ENCODE peak calls at places on chromosomes 11 and 22, in eight cellular contexts. One of them, this sample, is unnamed.

GRCh38 chr22:40898850-40899357 is 37.0 kb upstream of the DNAJB7 start:
- DNase-seq in brain microvascular endothelial cell: peak
- DNase-seq in PC-9: peak
- DNase-seq in NCI-H2029: no peak
- DNase-seq in CD8-positive, alpha-beta memory T cell: peak
- DNase-seq in stromal cell of bone marrow: peak
- DNase-seq in ovary: no peak
- DNase-seq in stimulated activated CD8-positive, alpha-beta memory T cell treated with anti-CD3 and anti-CD28 coated beads, Interleukin-7, amount 100 ng/mL, for 24 hours: no peak
- DNase-seq in this sample: peak

GRCh38 chr11:134544095-134544815 is 132.2 kb upstream of the B3GAT1 start:
- DNase-seq in brain microvascular endothelial cell: no peak
- DNase-seq in stimulated activated CD8-positive, alpha-beta memory T cell treated with anti-CD3 and anti-CD28 coated beads, Interleukin-7, amount 100 ng/mL, for 24 hours: no peak
- DNase-seq in NCI-H2029: no peak
- DNase-seq in ovary: no peak
- DNase-seq in stromal cell of bone marrow: no peak
- DNase-seq in CD8-positive, alpha-beta memory T cell: no peak
- DNase-seq in PC-9: no peak
- DNase-seq in this sample: no peak

GRCh38 chr22:19795617-19796008 is 35.0 kb downstream of the TBX1 start:
- DNase-seq in stromal cell of bone marrow: peak
- DNase-seq in brain microvascular endothelial cell: no peak
- DNase-seq in stimulated activated CD8-positive, alpha-beta memory T cell treated with anti-CD3 and anti-CD28 coated beads, Interleukin-7, amount 100 ng/mL, for 24 hours: no peak
- DNase-seq in CD8-positive, alpha-beta memory T cell: no peak
- DNase-seq in PC-9: no peak
- DNase-seq in ovary: no peak
- DNase-seq in NCI-H2029: no peak
- DNase-seq in this sample: no peak

GRCh38 chr22:47718337-47718736 is 955.9 kb downstream of the TBC1D22A start:
- DNase-seq in stimulated activated CD8-positive, alpha-beta memory T cell treated with anti-CD3 and anti-CD28 coated beads, Interleukin-7, amount 100 ng/mL, for 24 hours: no peak
- DNase-seq in ovary: no peak
- DNase-seq in NCI-H2029: no peak
- DNase-seq in stromal cell of bone marrow: no peak
- DNase-seq in brain microvascular endothelial cell: no peak
- DNase-seq in PC-9: no peak
- DNase-seq in CD8-positive, alpha-beta memory T cell: no peak
- DNase-seq in this sample: no peak

GRCh38 chr11:93747122-93747521 is 5.7 kb downstream of the C11orf54 start:
- DNase-seq in ovary: no peak
- DNase-seq in stimulated activated CD8-positive, alpha-beta memory T cell treated with anti-CD3 and anti-CD28 coated beads, Interleukin-7, amount 100 ng/mL, for 24 hours: no peak
- DNase-seq in NCI-H2029: no peak
- DNase-seq in stromal cell of bone marrow: no peak
- DNase-seq in brain microvascular endothelial cell: no peak
- DNase-seq in PC-9: no peak
- DNase-seq in CD8-positive, alpha-beta memory T cell: no peak
- DNase-seq in this sample: no peak

GRCh38 chr11:45457649-45458048 is 171.5 kb upstream of the SYT13 start:
- DNase-seq in stromal cell of bone marrow: peak
- DNase-seq in brain microvascular endothelial cell: peak
- DNase-seq in ovary: no peak
- DNase-seq in NCI-H2029: no peak
- DNase-seq in PC-9: no peak
- DNase-seq in CD8-positive, alpha-beta memory T cell: no peak
- DNase-seq in stimulated activated CD8-positive, alpha-beta memory T cell treated with anti-CD3 and anti-CD28 coated beads, Interleukin-7, amount 100 ng/mL, for 24 hours: no peak
- DNase-seq in this sample: no peak

GRCh38 chr11:17405232-17406005 is 17.0 kb upstream of the KCNJ11 start:
- DNase-seq in NCI-H2029: peak
- DNase-seq in stimulated activated CD8-positive, alpha-beta memory T cell treated with anti-CD3 and anti-CD28 coated beads, Interleukin-7, amount 100 ng/mL, for 24 hours: no peak
- DNase-seq in brain microvascular endothelial cell: peak
- DNase-seq in PC-9: no peak
- DNase-seq in stromal cell of bone marrow: peak
- DNase-seq in ovary: no peak
- DNase-seq in CD8-positive, alpha-beta memory T cell: no peak
- DNase-seq in this sample: peak

GRCh38 chr22:44050766-44051747 is 27.0 kb downstream of the PARVB start:
- DNase-seq in ovary: no peak
- DNase-seq in PC-9: no peak
- DNase-seq in brain microvascular endothelial cell: no peak
- DNase-seq in stimulated activated CD8-positive, alpha-beta memory T cell treated with anti-CD3 and anti-CD28 coated beads, Interleukin-7, amount 100 ng/mL, for 24 hours: no peak
- DNase-seq in NCI-H2029: no peak
- DNase-seq in stromal cell of bone marrow: no peak
- DNase-seq in CD8-positive, alpha-beta memory T cell: no peak
- DNase-seq in this sample: no peak

GRCh38 chr22:48718818-48719500 is 1108.7 kb downstream of the BRD1 start:
- DNase-seq in PC-9: no peak
- DNase-seq in stromal cell of bone marrow: no peak
- DNase-seq in stimulated activated CD8-positive, alpha-beta memory T cell treated with anti-CD3 and anti-CD28 coated beads, Interleukin-7, amount 100 ng/mL, for 24 hours: no peak
- DNase-seq in ovary: no peak
- DNase-seq in CD8-positive, alpha-beta memory T cell: no peak
- DNase-seq in brain microvascular endothelial cell: no peak
- DNase-seq in NCI-H2029: no peak
- DNase-seq in this sample: no peak

GRCh38 chr11:100080821-100081220 is 606.3 kb upstream of the ARHGAP42 start:
- DNase-seq in stimulated activated CD8-positive, alpha-beta memory T cell treated with anti-CD3 and anti-CD28 coated beads, Interleukin-7, amount 100 ng/mL, for 24 hours: no peak
- DNase-seq in stromal cell of bone marrow: no peak
- DNase-seq in PC-9: no peak
- DNase-seq in CD8-positive, alpha-beta memory T cell: no peak
- DNase-seq in NCI-H2029: no peak
- DNase-seq in ovary: no peak
- DNase-seq in brain microvascular endothelial cell: no peak
- DNase-seq in this sample: no peak

GRCh38 chr22:43827926-43828710 is 16.0 kb upstream of the EFCAB6 start:
- DNase-seq in stimulated activated CD8-positive, alpha-beta memory T cell treated with anti-CD3 and anti-CD28 coated beads, Interleukin-7, amount 100 ng/mL, for 24 hours: no peak
- DNase-seq in ovary: no peak
- DNase-seq in stromal cell of bone marrow: no peak
- DNase-seq in brain microvascular endothelial cell: no peak
- DNase-seq in NCI-H2029: no peak
- DNase-seq in PC-9: no peak
- DNase-seq in CD8-positive, alpha-beta memory T cell: no peak
- DNase-seq in this sample: no peak

GRCh38 chr11:34161812-34162506 is 56.5 kb downstream of the NAT10 start:
- DNase-seq in brain microvascular endothelial cell: peak
- DNase-seq in ovary: no peak
- DNase-seq in PC-9: peak
- DNase-seq in stromal cell of bone marrow: no peak
- DNase-seq in CD8-positive, alpha-beta memory T cell: peak
- DNase-seq in NCI-H2029: no peak
- DNase-seq in stimulated activated CD8-positive, alpha-beta memory T cell treated with anti-CD3 and anti-CD28 coated beads, Interleukin-7, amount 100 ng/mL, for 24 hours: peak
- DNase-seq in this sample: no peak

GRCh38 chr11:97722065-97722464 is 1298.7 kb upstream of the CNTN5 start:
- DNase-seq in NCI-H2029: no peak
- DNase-seq in PC-9: no peak
- DNase-seq in stimulated activated CD8-positive, alpha-beta memory T cell treated with anti-CD3 and anti-CD28 coated beads, Interleukin-7, amount 100 ng/mL, for 24 hours: no peak
- DNase-seq in brain microvascular endothelial cell: peak
- DNase-seq in ovary: no peak
- DNase-seq in CD8-positive, alpha-beta memory T cell: no peak
- DNase-seq in stromal cell of bone marrow: peak
- DNase-seq in this sample: no peak

GRCh38 chr11:17475666-17476316 is 854 bp downstream of the ABCC8 start:
- DNase-seq in CD8-positive, alpha-beta memory T cell: no peak
- DNase-seq in brain microvascular endothelial cell: no peak
- DNase-seq in stimulated activated CD8-positive, alpha-beta memory T cell treated with anti-CD3 and anti-CD28 coated beads, Interleukin-7, amount 100 ng/mL, for 24 hours: no peak
- DNase-seq in ovary: no peak
- DNase-seq in stromal cell of bone marrow: no peak
- DNase-seq in PC-9: no peak
- DNase-seq in NCI-H2029: no peak
- DNase-seq in this sample: no peak

GRCh38 chr11:66568124-66568916 is at the start of gene CTSF:
- DNase-seq in brain microvascular endothelial cell: peak
- DNase-seq in PC-9: peak
- DNase-seq in stimulated activated CD8-positive, alpha-beta memory T cell treated with anti-CD3 and anti-CD28 coated beads, Interleukin-7, amount 100 ng/mL, for 24 hours: peak
- DNase-seq in CD8-positive, alpha-beta memory T cell: peak
- DNase-seq in stromal cell of bone marrow: peak
- DNase-seq in NCI-H2029: peak
- DNase-seq in ovary: peak
- DNase-seq in this sample: no peak

GRCh38 chr11:45665206-45665932 is at the start of gene CHST1:
- DNase-seq in PC-9: no peak
- DNase-seq in stromal cell of bone marrow: no peak
- DNase-seq in ovary: peak
- DNase-seq in NCI-H2029: peak
- DNase-seq in brain microvascular endothelial cell: no peak
- DNase-seq in CD8-positive, alpha-beta memory T cell: no peak
- DNase-seq in stimulated activated CD8-positive, alpha-beta memory T cell treated with anti-CD3 and anti-CD28 coated beads, Interleukin-7, amount 100 ng/mL, for 24 hours: no peak
- DNase-seq in this sample: no peak

GRCh38 chr11:118281284-118281683 is 17.2 kb upstream of the MPZL2 start:
- DNase-seq in stromal cell of bone marrow: no peak
- DNase-seq in NCI-H2029: no peak
- DNase-seq in CD8-positive, alpha-beta memory T cell: no peak
- DNase-seq in ovary: no peak
- DNase-seq in PC-9: no peak
- DNase-seq in brain microvascular endothelial cell: no peak
- DNase-seq in stimulated activated CD8-positive, alpha-beta memory T cell treated with anti-CD3 and anti-CD28 coated beads, Interleukin-7, amount 100 ng/mL, for 24 hours: no peak
- DNase-seq in this sample: no peak

GRCh38 chr11:96052921-96053631 is 129.2 kb upstream of the MTMR2 start:
- DNase-seq in stimulated activated CD8-positive, alpha-beta memory T cell treated with anti-CD3 and anti-CD28 coated beads, Interleukin-7, amount 100 ng/mL, for 24 hours: no peak
- DNase-seq in NCI-H2029: no peak
- DNase-seq in CD8-positive, alpha-beta memory T cell: no peak
- DNase-seq in PC-9: peak
- DNase-seq in stromal cell of bone marrow: no peak
- DNase-seq in ovary: no peak
- DNase-seq in brain microvascular endothelial cell: peak
- DNase-seq in this sample: no peak

GRCh38 chr11:129280027-129280811 is 88.1 kb upstream of the ARHGAP32 start:
- DNase-seq in NCI-H2029: no peak
- DNase-seq in ovary: no peak
- DNase-seq in stimulated activated CD8-positive, alpha-beta memory T cell treated with anti-CD3 and anti-CD28 coated beads, Interleukin-7, amount 100 ng/mL, for 24 hours: no peak
- DNase-seq in PC-9: no peak
- DNase-seq in CD8-positive, alpha-beta memory T cell: no peak
- DNase-seq in stromal cell of bone marrow: no peak
- DNase-seq in brain microvascular endothelial cell: no peak
- DNase-seq in this sample: no peak

GRCh38 chr11:59266491-59266890 is 53.8 kb upstream of the MPEG1 start:
- DNase-seq in CD8-positive, alpha-beta memory T cell: no peak
- DNase-seq in PC-9: peak
- DNase-seq in stimulated activated CD8-positive, alpha-beta memory T cell treated with anti-CD3 and anti-CD28 coated beads, Interleukin-7, amount 100 ng/mL, for 24 hours: no peak
- DNase-seq in NCI-H2029: no peak
- DNase-seq in brain microvascular endothelial cell: no peak
- DNase-seq in ovary: no peak
- DNase-seq in stromal cell of bone marrow: no peak
- DNase-seq in this sample: no peak

This sample was measured in HCT116.